ENCODE peak calls at places on chromosomes 11 and 22, in eight cellular contexts. R is tibial artery, X is psoas muscle, P is fibroblast of lung, I is RWPE1, G is GM12864, K is PC-3, U is IMR-90. D is an unnamed sample.

GRCh38 chr11:13043912-13044628 is 35.0 kb downstream of the RASSF10 start:
- DNase-seq in X (no peak), R (no peak), U (no peak), K (no peak), I (no peak), G (no peak), P (no peak), D (no peak)

GRCh38 chr22:26164174-26164573 is 5.1 kb upstream of the SEZ6L start:
- DNase-seq in K (no peak), X (no peak), G (no peak), R (no peak), P (no peak), U (no peak), I (no peak), D (no peak)

GRCh38 chr11:102438311-102439062 is 14.1 kb downstream of the TMEM123 start:
- DNase-seq in P (no peak), U (no peak), X (no peak), R (no peak), G (no peak), K (no peak), I (no peak), D (no peak)

GRCh38 chr22:27734066-27734465 is 67.5 kb downstream of the MN1 start:
- DNase-seq in P (no peak), R (no peak), K (no peak), I (no peak), U (no peak), G (no peak), X (no peak), D (no peak)

GRCh38 chr11:67646535-67647336 is 3.8 kb downstream of the ACY3 start:
- DNase-seq in X (no peak), R (no peak), K (no peak), U (no peak), G (no peak), P (no peak), I (no peak), D (peak; percentile 45)

GRCh38 chr11:17275376-17276235 is 933 bp upstream of the NUCB2 start:
- DNase-seq in G (no peak), U (no peak), P (no peak), X (no peak), R (no peak), K (peak; percentile 25), I (no peak), D (no peak)

GRCh38 chr22:36331306-36331911 is 56.4 kb downstream of the MYH9 start:
- DNase-seq in R (peak; percentile 87), U (peak; percentile 98), P (peak; percentile 94), K (peak; percentile 96), I (peak; percentile 76), X (peak; percentile 74), G (peak; percentile 90), D (peak; percentile 89)

GRCh38 chr11:1672613-1673400 is 24.2 kb upstream of the KRTAP5-6 start:
- DNase-seq in K (no peak), R (peak; percentile 3), X (no peak), P (no peak), I (no peak), G (no peak), U (no peak), D (no peak)

GRCh38 chr11:2122222-2122906 is 16.8 kb downstream of the IGF2 start:
- DNase-seq in I (no peak), G (no peak), U (peak; percentile 33), P (peak; percentile 61), X (no peak), R (no peak), K (peak; percentile 30), D (no peak)

GRCh38 chr11:9765320-9766101 is 101.6 kb downstream of the SWAP70 start:
- DNase-seq in R (peak; percentile 41), I (no peak), X (peak; percentile 80), U (peak; percentile 95), G (no peak), K (no peak), P (peak; percentile 91), D (no peak)

GRCh38 chr11:114216804-114217195 is 79.4 kb upstream of the NNMT start:
- DNase-seq in U (no peak), R (no peak), X (no peak), I (no peak), K (no peak), G (no peak), P (no peak), D (no peak)

GRCh38 chr11:66530927-66531722 is 14.7 kb downstream of the ZDHHC24 start:
- DNase-seq in P (no peak), K (no peak), R (no peak), I (no peak), G (no peak), U (no peak), X (no peak), D (no peak)

GRCh38 chr11:61917043-61917356 is 366 bp downstream of the RAB3IL1 start:
- DNase-seq in G (no peak), R (no peak), K (no peak), U (no peak), I (no peak), X (no peak), P (no peak), D (no peak)

GRCh38 chr22:48753381-48753730 is 1074.3 kb downstream of the BRD1 start:
- DNase-seq in U (no peak), I (no peak), X (no peak), R (no peak), P (no peak), G (no peak), K (no peak), D (no peak)

GRCh38 chr11:88338223-88338661 is 706 bp upstream of the CTSC start:
- DNase-seq in G (no peak), K (peak; percentile 69), U (peak; percentile 84), P (peak; percentile 88), X (peak; percentile 26), I (peak; percentile 70), R (peak; percentile 46), D (peak; percentile 80)

DNA sequence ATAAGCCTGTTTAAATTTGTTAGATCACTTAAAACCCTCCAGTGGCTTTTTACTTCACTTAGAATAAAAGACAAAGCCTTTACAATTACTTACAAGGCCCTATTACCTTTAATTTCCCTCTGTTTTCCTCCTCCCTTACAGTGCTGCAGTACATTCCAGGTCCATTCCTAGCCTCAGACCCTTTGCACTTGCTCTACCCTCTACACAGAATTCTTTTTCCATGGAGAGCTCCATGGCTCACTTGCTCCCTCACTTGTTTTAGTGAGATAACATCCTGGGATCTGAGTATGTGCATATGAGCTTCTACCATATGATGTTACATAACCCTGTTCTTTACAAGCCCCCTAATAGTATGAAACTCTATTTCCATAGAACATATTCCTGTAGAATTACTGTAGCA is 24.4 kb downstream of the ZNF214 start:
- DNase-seq in G (no peak), U (no peak), X (no peak), K (no peak), R (no peak), P (no peak), I (no peak), D (no peak)
- TF ChIP-seq CTCF in G (no peak), U (no peak), X (no peak), K (no peak), R (no peak), P (no peak), I (no peak), D (no peak)

GRCh38 chr11:122731500-122731913 is 76.0 kb downstream of the UBASH3B start:
- DNase-seq in U (peak; percentile 97), P (peak; percentile 85), I (no peak), K (peak; percentile 87), R (no peak), G (no peak), X (no peak), D (no peak)

GRCh38 chr11:122732342-122733300 is 77.1 kb downstream of the UBASH3B start:
- DNase-seq in G (no peak), I (no peak), R (no peak), P (no peak), K (peak; percentile 63), U (no peak), X (no peak), D (no peak)

GRCh38 chr11:122733301-122733686 is 77.8 kb downstream of the UBASH3B start:
- DNase-seq in K (peak; percentile 66), P (peak; percentile 90), R (peak; percentile 69), G (no peak), X (peak; percentile 22), U (peak; percentile 92), I (no peak), D (peak; percentile 74)

GRCh38 chr11:122727101-122727929 is 71.8 kb downstream of the UBASH3B start:
- DNase-seq in X (no peak), I (no peak), P (no peak), K (no peak), U (no peak), G (no peak), R (no peak), D (no peak)

GRCh38 chr11:122729139-122729538 is 73.6 kb downstream of the UBASH3B start:
- DNase-seq in U (no peak), K (no peak), I (no peak), G (no peak), P (no peak), X (no peak), R (no peak), D (no peak)
- TF ChIP-seq CTCF in U (no peak), K (no peak), I (no peak), G (no peak), P (no peak), X (no peak), R (no peak), D (no peak)

DNA sequence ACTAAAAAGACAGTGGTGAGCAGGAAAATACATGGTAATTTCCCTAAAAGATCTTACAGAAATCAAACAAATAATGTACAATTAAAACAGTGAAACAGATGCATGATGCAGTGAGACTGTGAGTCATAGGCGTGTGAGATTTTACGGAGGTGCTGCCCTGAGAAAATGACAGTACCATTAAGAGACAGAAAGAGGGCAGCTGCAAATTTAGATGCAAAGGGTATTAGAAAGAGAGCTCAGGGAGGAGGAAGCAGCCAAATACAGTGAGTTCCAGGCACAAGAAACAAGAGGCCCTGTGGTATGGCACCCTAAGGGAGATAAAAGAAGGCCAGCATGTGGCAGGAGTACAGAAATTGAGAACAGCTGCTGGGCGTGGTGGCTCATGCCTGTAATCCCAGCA is 88.5 kb upstream of the FIBIN start:
- DNase-seq in K (no peak), P (peak; percentile 45), X (no peak), G (no peak), R (no peak), U (peak; percentile 4), I (peak; percentile 7), D (no peak)
- TF ChIP-seq CTCF in K (no peak), P (no peak), X (no peak), G (no peak), R (no peak), U (no peak), I (no peak), D (no peak)

DNA sequence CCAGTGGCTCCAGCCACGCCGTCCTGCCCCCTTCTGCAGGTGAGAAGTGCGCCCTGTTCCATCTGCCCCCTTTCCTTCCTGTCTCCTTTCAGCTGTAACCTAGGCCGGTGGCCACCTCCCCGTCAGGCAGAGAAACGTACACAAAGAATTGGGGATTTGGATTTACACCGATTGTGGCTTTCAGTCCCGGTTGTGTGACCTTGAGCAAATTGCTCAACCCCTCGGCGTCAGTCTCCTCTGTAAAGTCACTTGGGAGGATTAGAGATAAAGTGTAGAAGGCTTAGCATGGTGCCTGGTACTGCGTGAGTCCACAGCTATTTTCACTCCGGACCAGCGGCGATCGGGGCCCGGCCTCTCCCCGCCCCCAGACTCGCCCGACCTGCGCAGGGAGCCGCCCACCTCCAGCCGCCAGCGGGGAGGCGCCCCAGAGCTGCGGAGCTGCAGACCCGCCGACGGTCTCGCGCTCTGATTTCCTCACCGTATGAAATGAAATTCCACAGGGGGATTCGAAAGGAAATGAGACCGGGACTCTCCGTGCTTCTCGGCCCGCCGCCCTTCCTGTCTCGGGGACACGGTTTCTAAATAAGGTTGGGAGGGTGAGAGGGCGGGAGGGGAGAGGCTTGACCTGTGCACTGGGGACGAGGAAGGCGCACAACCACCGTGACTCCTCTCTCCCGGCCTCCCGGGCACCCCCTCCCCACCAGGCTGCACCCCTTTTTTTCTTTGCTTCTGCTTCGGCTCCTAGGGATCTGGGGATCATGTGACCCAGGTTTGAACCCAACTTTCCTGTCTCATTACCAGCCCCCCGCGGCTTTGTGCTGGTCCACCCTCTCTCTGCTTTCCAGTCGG is 703 bp upstream of the FZD4 start:
- DNase-seq in K (peak; percentile 83), P (peak; percentile 66), R (peak; percentile 91), I (peak; percentile 69), X (peak; percentile 89), U (peak; percentile 61), G (no peak), D (no peak)
- TF ChIP-seq CTCF in K (peak; percentile 47), P (peak; percentile 4), R (peak; percentile 30), I (no peak), X (peak; percentile 12), U (peak; percentile 34), G (no peak), D (no peak)

D was measured in CD14-positive monocyte.